ENCODE peak calls at places on chromosomes 12 and 14, in six cellular contexts. Z is activated T-cell treated with anti-CD3 and anti-CD28 coated beads for 48 hours; Y is AG04450; T is stimulated activated CD4-positive, alpha-beta T cell treated with anti-CD3 and anti-CD28 coated beads, TNF-alpha, amount 100 ng/mL, for 1 hour; N is head of caudate nucleus; W is RPMI7951. K is an unnamed sample.

GRCh38 chr12:94289551-94290312 is 141.4 kb downstream of the PLXNC1 start:
- DNase-seq in W (peak), Y (no peak), Z (no peak), N (no peak), T (no peak), K (no peak)

GRCh38 chr12:68352067-68352466 is 19.9 kb upstream of the MDM1 start:
- DNase-seq in T (no peak), Z (no peak), N (no peak), Y (no peak), W (peak), K (no peak)

GRCh38 chr14:58574623-58575022 is 63.1 kb upstream of the DACT1 start:
- DNase-seq in W (no peak), Y (no peak), Z (no peak), N (no peak), T (no peak), K (no peak)

GRCh38 chr12:89636776-89637160 is 71.9 kb downstream of the ATP2B1 start:
- DNase-seq in N (no peak), W (no peak), T (no peak), Y (no peak), Z (no peak), K (no peak)

GRCh38 chr14:99427632-99428315 is 52.9 kb downstream of the SETD3 start:
- DNase-seq in N (peak), Y (no peak), Z (no peak), W (peak), T (no peak), K (no peak)

GRCh38 chr12:47811581-47812484 is 7.9 kb downstream of the HDAC7 start:
- DNase-seq in T (no peak), N (no peak), Y (no peak), W (no peak), Z (no peak), K (no peak)

GRCh38 chr12:63292476-63293228 is 141.7 kb upstream of the AVPR1A start:
- DNase-seq in W (no peak), N (no peak), Y (no peak), Z (no peak), T (no peak), K (no peak)

GRCh38 chr12:9869307-9870161 is at the start of gene CLEC2B:
- DNase-seq in W (peak), T (no peak), N (no peak), Z (no peak), Y (peak), K (no peak)

GRCh38 chr14:55955175-55955574 is 163.0 kb upstream of the PELI2 start:
- DNase-seq in Z (no peak), N (no peak), Y (no peak), W (no peak), T (no peak), K (no peak)

GRCh38 chr12:116861331-116861730 is 19.9 kb downstream of the HRK start:
- DNase-seq in T (no peak), W (peak), Y (peak), Z (no peak), N (peak), K (no peak)

GRCh38 chr12:63930971-63931370 is 86.5 kb downstream of the SRGAP1 start:
- DNase-seq in N (no peak), Z (no peak), T (no peak), W (no peak), Y (no peak), K (no peak)

GRCh38 chr14:79831198-79831890 is 380.0 kb downstream of the DIO2 start:
- DNase-seq in N (no peak), T (no peak), W (no peak), Z (no peak), Y (peak), K (no peak)

GRCh38 chr12:52037248-52037861 is 13.9 kb upstream of the NR4A1 start:
- DNase-seq in Z (no peak), Y (no peak), N (peak), W (no peak), T (no peak), K (no peak)

GRCh38 chr14:70955543-70956480 is 48.6 kb downstream of the PCNX1 start:
- DNase-seq in Y (peak), W (peak), T (no peak), Z (peak), N (no peak), K (no peak)

GRCh38 chr14:37623971-37624370 is 28.5 kb downstream of the TTC6 start:
- DNase-seq in Z (no peak), N (no peak), W (no peak), T (no peak), Y (no peak), K (no peak)

GRCh38 chr14:105204206-105204930 is 23.3 kb upstream of the NUDT14 start:
- DNase-seq in W (no peak), T (no peak), Z (no peak), Y (no peak), N (peak), K (no peak)

GRCh38 chr14:56829151-56829550 is 18.9 kb upstream of the OTX2 start:
- DNase-seq in N (no peak), Z (no peak), W (no peak), T (no peak), Y (no peak), K (no peak)

GRCh38 chr14:56268653-56269052 is 150.4 kb downstream of the PELI2 start:
- DNase-seq in Y (no peak), Z (no peak), N (no peak), T (no peak), W (no peak), K (no peak)

GRCh38 chr14:69822456-69822855 is 25.4 kb upstream of the SLC10A1 start:
- DNase-seq in W (no peak), Y (no peak), T (no peak), Z (no peak), N (no peak), K (no peak)

GRCh38 chr12:85279449-85280137 is 427 bp upstream of the ALX1 start:
- DNase-seq in Y (no peak), W (peak), Z (no peak), N (no peak), T (no peak), K (no peak)

GRCh38 chr12:19588944-19589343 is 149.7 kb downstream of the AEBP2 start:
- DNase-seq in Z (no peak), T (no peak), Y (no peak), W (no peak), N (no peak), K (no peak)

GRCh38 chr12:6961278-6961694 is 9.2 kb downstream of the PHB2 start:
- DNase-seq in W (peak), Z (peak), T (peak), Y (no peak), N (peak), K (no peak)

GRCh38 chr14:99562848-99563748 is 40.9 kb downstream of the CCDC85C start:
- DNase-seq in Y (peak), T (no peak), W (no peak), Z (no peak), N (peak), K (no peak)

GRCh38 chr12:69318225-69318624 is 30.0 kb upstream of the LYZ start:
- DNase-seq in T (no peak), Y (no peak), W (no peak), N (no peak), Z (no peak), K (no peak)

GRCh38 chr14:89190779-89191513 is 226.1 kb downstream of the FOXN3 start:
- DNase-seq in T (no peak), W (peak), Z (no peak), N (no peak), Y (no peak), K (no peak)

GRCh38 chr12:58000499-58000898 is 59.1 kb downstream of the ATP23 start:
- DNase-seq in N (no peak), T (no peak), Y (no peak), Z (no peak), W (no peak), K (no peak)

GRCh38 chr12:12081836-12082497 is 11.2 kb downstream of the BCL2L14 start:
- DNase-seq in Z (no peak), N (no peak), Y (no peak), T (no peak), W (peak), K (no peak)

GRCh38 chr14:35878272-35879140 is 52.4 kb downstream of the BRMS1L start:
- DNase-seq in W (peak), T (no peak), Y (peak), Z (no peak), N (no peak), K (no peak)

GRCh38 chr14:72714094-72714493 is 179.8 kb downstream of the DPF3 start:
- DNase-seq in Y (no peak), W (no peak), T (no peak), Z (peak), N (no peak), K (no peak)

GRCh38 chr12:67320614-67321305 is 51.6 kb downstream of the CAND1 start:
- DNase-seq in T (no peak), Y (no peak), Z (no peak), W (no peak), N (no peak), K (no peak)

GRCh38 chr12:57419495-57419894 is 11.3 kb downstream of the R3HDM2 start:
- DNase-seq in Y (no peak), Z (no peak), W (no peak), N (no peak), T (no peak), K (no peak)

GRCh38 chr12:51897181-51897580 is 9.3 kb downstream of the ANKRD33 start:
- DNase-seq in W (no peak), Y (no peak), T (no peak), Z (no peak), N (no peak), K (no peak)

K was measured in NCI-H1048.